ENCODE peak calls at places on chromosomes 5 and 9, in ten cellular contexts. One of them, this sample, is unnamed.

GRCh38 chr9:581673-582497 is 259.6 kb upstream of the DMRT1 start:
- DNase-seq in uterus: no peak
- DNase-seq in A549: peak; percentile 35
- DNase-seq in thyroid gland: peak; percentile 23
- DNase-seq in testis: no peak
- DNase-seq in transverse colon: no peak
- DNase-seq in ovary: no peak
- DNase-seq in HCT116: peak; percentile 2
- DNase-seq in stomach: no peak
- DNase-seq in HepG2: peak; percentile 41
- DNase-seq in this sample: no peak

GRCh38 chr9:136117291-136118060 is 1.2 kb downstream of the TMEM250 start:
- DNase-seq in transverse colon: peak; percentile 72
- DNase-seq in uterus: no peak
- DNase-seq in testis: peak; percentile 48
- DNase-seq in ovary: peak; percentile 37
- DNase-seq in HepG2: peak; percentile 61
- DNase-seq in A549: peak; percentile 48
- DNase-seq in stomach: peak; percentile 63
- DNase-seq in HCT116: no peak
- DNase-seq in thyroid gland: no peak
- DNase-seq in this sample: peak; percentile 85

GRCh38 chr9:89899476-89900047 is 294.8 kb downstream of the GADD45G start:
- DNase-seq in thyroid gland: no peak
- DNase-seq in uterus: no peak
- DNase-seq in HepG2: peak; percentile 21
- DNase-seq in stomach: no peak
- DNase-seq in transverse colon: no peak
- DNase-seq in ovary: no peak
- DNase-seq in A549: no peak
- DNase-seq in HCT116: no peak
- DNase-seq in testis: no peak
- DNase-seq in this sample: no peak

GRCh38 chr9:129712595-129713524 is 40.0 kb downstream of the PTGES start:
- DNase-seq in ovary: no peak
- DNase-seq in HCT116: no peak
- DNase-seq in testis: no peak
- DNase-seq in transverse colon: no peak
- DNase-seq in uterus: no peak
- DNase-seq in A549: no peak
- DNase-seq in HepG2: no peak
- DNase-seq in thyroid gland: no peak
- DNase-seq in stomach: no peak
- DNase-seq in this sample: no peak

GRCh38 chr9:73615557-73615956 is 463.9 kb downstream of the ANXA1 start:
- DNase-seq in ovary: no peak
- DNase-seq in testis: no peak
- DNase-seq in transverse colon: no peak
- DNase-seq in HepG2: no peak
- DNase-seq in stomach: no peak
- DNase-seq in uterus: no peak
- DNase-seq in A549: no peak
- DNase-seq in thyroid gland: no peak
- DNase-seq in HCT116: no peak
- DNase-seq in this sample: no peak

GRCh38 chr9:92151691-92152393 is 36.6 kb upstream of the SPTLC1 start:
- DNase-seq in testis: peak; percentile 17
- DNase-seq in A549: no peak
- DNase-seq in uterus: peak; percentile 49
- DNase-seq in HepG2: no peak
- DNase-seq in stomach: no peak
- DNase-seq in ovary: peak; percentile 38
- DNase-seq in thyroid gland: peak; percentile 72
- DNase-seq in HCT116: no peak
- DNase-seq in transverse colon: no peak
- DNase-seq in this sample: no peak

GRCh38 chr9:136740971-136741884 is 1.5 kb downstream of the LCN10 start:
- DNase-seq in ovary: no peak
- DNase-seq in HepG2: no peak
- DNase-seq in transverse colon: no peak
- DNase-seq in testis: peak; percentile 74
- DNase-seq in thyroid gland: peak; percentile 78
- DNase-seq in uterus: no peak
- DNase-seq in stomach: peak; percentile 69
- DNase-seq in A549: no peak
- DNase-seq in HCT116: no peak
- DNase-seq in this sample: no peak

GRCh38 chr9:82988488-82988887 is 74.5 kb downstream of the RASEF start:
- DNase-seq in thyroid gland: no peak
- DNase-seq in uterus: no peak
- DNase-seq in testis: no peak
- DNase-seq in HepG2: no peak
- DNase-seq in transverse colon: no peak
- DNase-seq in A549: no peak
- DNase-seq in HCT116: no peak
- DNase-seq in ovary: no peak
- DNase-seq in stomach: no peak
- DNase-seq in this sample: no peak

GRCh38 chr9:124676159-124676551 is 95.0 kb downstream of the NR6A1 start:
- DNase-seq in stomach: no peak
- DNase-seq in A549: no peak
- DNase-seq in HepG2: no peak
- DNase-seq in HCT116: no peak
- DNase-seq in thyroid gland: peak; percentile 37
- DNase-seq in testis: no peak
- DNase-seq in uterus: no peak
- DNase-seq in transverse colon: no peak
- DNase-seq in ovary: no peak
- DNase-seq in this sample: no peak

GRCh38 chr9:117092582-117092981 is 322.3 kb downstream of the ASTN2 start:
- DNase-seq in A549: peak; percentile 52
- DNase-seq in testis: no peak
- DNase-seq in HepG2: no peak
- DNase-seq in stomach: no peak
- DNase-seq in transverse colon: no peak
- DNase-seq in HCT116: no peak
- DNase-seq in ovary: no peak
- DNase-seq in uterus: no peak
- DNase-seq in thyroid gland: peak; percentile 27
- DNase-seq in this sample: no peak

GRCh38 chr9:36840895-36841536 is 193.1 kb downstream of the PAX5 start:
- DNase-seq in uterus: no peak
- DNase-seq in stomach: no peak
- DNase-seq in testis: no peak
- DNase-seq in HepG2: peak; percentile 64
- DNase-seq in ovary: no peak
- DNase-seq in transverse colon: no peak
- DNase-seq in HCT116: no peak
- DNase-seq in A549: no peak
- DNase-seq in thyroid gland: no peak
- DNase-seq in this sample: no peak

GRCh38 chr5:135729582-135729879 is 104.9 kb upstream of the SLC25A48 start:
- DNase-seq in stomach: no peak
- DNase-seq in A549: no peak
- DNase-seq in thyroid gland: no peak
- DNase-seq in HepG2: no peak
- DNase-seq in ovary: no peak
- DNase-seq in uterus: no peak
- DNase-seq in testis: no peak
- DNase-seq in transverse colon: no peak
- DNase-seq in HCT116: no peak
- DNase-seq in this sample: no peak

GRCh38 chr5:1967716-1968115 is 85.0 kb upstream of the IRX4 start:
- DNase-seq in A549: no peak
- DNase-seq in testis: no peak
- DNase-seq in ovary: no peak
- DNase-seq in uterus: no peak
- DNase-seq in thyroid gland: no peak
- DNase-seq in HCT116: no peak
- DNase-seq in transverse colon: no peak
- DNase-seq in HepG2: no peak
- DNase-seq in stomach: no peak
- DNase-seq in this sample: peak; percentile 18

GRCh38 chr9:116327702-116328440 is 174.3 kb downstream of the PAPPA start:
- DNase-seq in testis: peak; percentile 28
- DNase-seq in uterus: no peak
- DNase-seq in transverse colon: no peak
- DNase-seq in HCT116: no peak
- DNase-seq in stomach: no peak
- DNase-seq in ovary: no peak
- DNase-seq in HepG2: no peak
- DNase-seq in thyroid gland: no peak
- DNase-seq in A549: no peak
- DNase-seq in this sample: no peak

GRCh38 chr9:134434896-134435506 is 108.7 kb downstream of the RXRA start:
- DNase-seq in ovary: peak; percentile 98
- DNase-seq in HCT116: no peak
- DNase-seq in testis: peak; percentile 97
- DNase-seq in thyroid gland: peak; percentile 100
- DNase-seq in HepG2: peak; percentile 97
- DNase-seq in transverse colon: peak; percentile 91
- DNase-seq in stomach: peak; percentile 98
- DNase-seq in uterus: peak; percentile 97
- DNase-seq in A549: peak; percentile 88
- DNase-seq in this sample: peak; percentile 88

GRCh38 chr9:134435527-134436355 is 109.5 kb downstream of the RXRA start:
- DNase-seq in HCT116: no peak
- DNase-seq in uterus: no peak
- DNase-seq in stomach: no peak
- DNase-seq in A549: no peak
- DNase-seq in thyroid gland: no peak
- DNase-seq in ovary: no peak
- DNase-seq in HepG2: no peak
- DNase-seq in testis: no peak
- DNase-seq in transverse colon: no peak
- DNase-seq in this sample: no peak

GRCh38 chr9:134436926-134437325 is 110.7 kb downstream of the RXRA start:
- DNase-seq in testis: no peak
- DNase-seq in stomach: no peak
- DNase-seq in HCT116: no peak
- DNase-seq in A549: no peak
- DNase-seq in ovary: peak; percentile 44
- DNase-seq in HepG2: no peak
- DNase-seq in uterus: no peak
- DNase-seq in transverse colon: no peak
- DNase-seq in thyroid gland: no peak
- DNase-seq in this sample: no peak

GRCh38 chr9:134437417-134438203 is 111.4 kb downstream of the RXRA start:
- DNase-seq in ovary: peak; percentile 55
- DNase-seq in uterus: no peak
- DNase-seq in stomach: peak; percentile 60
- DNase-seq in transverse colon: no peak
- DNase-seq in HCT116: no peak
- DNase-seq in A549: no peak
- DNase-seq in testis: no peak
- DNase-seq in thyroid gland: peak; percentile 73
- DNase-seq in HepG2: no peak
- DNase-seq in this sample: no peak

DNA sequence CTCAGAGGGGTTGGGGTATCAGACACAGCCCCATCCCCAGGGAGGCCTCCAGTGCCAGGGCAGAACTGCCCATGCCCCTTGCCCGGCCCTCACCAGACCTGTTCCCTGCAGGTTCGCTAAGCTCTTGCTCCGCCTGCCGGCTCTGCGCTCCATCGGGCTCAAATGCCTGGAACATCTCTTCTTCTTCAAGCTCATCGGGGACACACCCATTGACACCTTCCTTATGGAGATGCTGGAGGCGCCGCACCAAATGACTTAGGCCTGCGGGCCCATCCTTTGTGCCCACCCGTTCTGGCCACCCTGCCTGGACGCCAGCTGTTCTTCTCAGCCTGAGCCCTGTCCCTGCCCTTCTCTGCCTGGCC is 110.1 kb downstream of the RXRA start:
- DNase-seq in stomach: no peak
- DNase-seq in transverse colon: no peak
- DNase-seq in A549: no peak
- DNase-seq in uterus: no peak
- DNase-seq in thyroid gland: no peak
- DNase-seq in HepG2: no peak
- DNase-seq in HCT116: no peak
- DNase-seq in ovary: no peak
- DNase-seq in testis: no peak
- DNase-seq in this sample: no peak
- H3K4me1 ChIP-seq in stomach: peaks cover 71% of the 10 kb centered on the region
- H3K4me1 ChIP-seq in transverse colon: peaks cover 33% of the 10 kb centered on the region
- H3K4me1 ChIP-seq in A549: peaks cover 46% of the 10 kb centered on the region
- H3K4me1 ChIP-seq in uterus: peaks cover 39% of the 10 kb centered on the region
- H3K4me1 ChIP-seq in thyroid gland: peaks cover 38% of the 10 kb centered on the region
- H3K4me1 ChIP-seq in HepG2: peaks cover 73% of the 10 kb centered on the region
- H3K4me1 ChIP-seq in HCT116: peaks cover 6% of the 10 kb centered on the region
- H3K4me1 ChIP-seq in ovary: peaks cover 32% of the 10 kb centered on the region
- H3K4me1 ChIP-seq in testis: peaks cover 58% of the 10 kb centered on the region
- H3K4me1 ChIP-seq in this sample: peaks cover 42% of the 10 kb centered on the region

DNA sequence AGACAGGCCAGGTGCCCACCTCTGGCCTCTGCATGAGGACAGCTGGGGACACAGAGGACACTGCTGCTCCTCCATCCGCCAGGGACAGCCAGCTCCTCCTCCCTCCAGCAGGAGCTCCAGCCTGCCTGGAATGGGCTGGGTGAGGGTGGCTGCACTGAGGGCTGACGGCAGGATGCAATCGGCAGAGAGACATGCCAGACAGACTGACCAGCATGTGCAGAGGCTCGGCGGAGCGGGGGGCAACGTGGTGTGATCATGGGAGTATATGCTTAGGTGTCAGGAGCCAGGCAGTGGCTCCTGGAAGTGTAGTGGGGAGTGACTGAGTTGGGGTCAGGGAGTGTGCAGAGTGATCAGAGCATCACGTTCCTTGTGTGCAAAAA is 68.4 kb downstream of the RASGEF1C start:
- DNase-seq in transverse colon: no peak
- DNase-seq in testis: peak; percentile 9
- DNase-seq in uterus: no peak
- DNase-seq in ovary: no peak
- DNase-seq in A549: no peak
- DNase-seq in stomach: peak; percentile 16
- DNase-seq in HCT116: no peak
- DNase-seq in thyroid gland: no peak
- DNase-seq in HepG2: no peak
- DNase-seq in this sample: no peak
- TF ChIP-seq POLR2A in transverse colon: no peak
- TF ChIP-seq POLR2A in testis: no peak
- TF ChIP-seq POLR2A in uterus: no peak
- TF ChIP-seq POLR2A in ovary: no peak
- TF ChIP-seq POLR2A in A549: no peak
- TF ChIP-seq POLR2A in stomach: no peak
- TF ChIP-seq POLR2A in HCT116: no peak
- TF ChIP-seq POLR2A in thyroid gland: no peak
- TF ChIP-seq POLR2A in HepG2: no peak
- TF ChIP-seq POLR2A in this sample: no peak

GRCh38 chr5:125245216-125245615 is 498.8 kb upstream of the ZNF608 start:
- DNase-seq in testis: no peak
- DNase-seq in uterus: no peak
- DNase-seq in stomach: no peak
- DNase-seq in transverse colon: no peak
- DNase-seq in A549: no peak
- DNase-seq in HepG2: no peak
- DNase-seq in ovary: no peak
- DNase-seq in thyroid gland: no peak
- DNase-seq in HCT116: no peak
- DNase-seq in this sample: no peak
- TF ChIP-seq CTCF in testis: no peak
- TF ChIP-seq CTCF in uterus: no peak
- TF ChIP-seq CTCF in stomach: no peak
- TF ChIP-seq CTCF in transverse colon: no peak
- TF ChIP-seq CTCF in A549: no peak
- TF ChIP-seq CTCF in HepG2: no peak
- TF ChIP-seq CTCF in ovary: no peak
- TF ChIP-seq CTCF in thyroid gland: no peak
- TF ChIP-seq CTCF in HCT116: no peak
- TF ChIP-seq CTCF in this sample: no peak

GRCh38 chr5:147780924-147781530 is 1.5 kb downstream of the JAKMIP2 start:
- DNase-seq in A549: no peak
- DNase-seq in thyroid gland: no peak
- DNase-seq in stomach: no peak
- DNase-seq in testis: no peak
- DNase-seq in HepG2: no peak
- DNase-seq in HCT116: no peak
- DNase-seq in ovary: no peak
- DNase-seq in uterus: no peak
- DNase-seq in transverse colon: no peak
- DNase-seq in this sample: no peak
- H3K4me1 ChIP-seq in A549: no peaks in the 10 kb centered on the region
- H3K4me1 ChIP-seq in thyroid gland: no peaks in the 10 kb centered on the region
- H3K4me1 ChIP-seq in stomach: no peaks in the 10 kb centered on the region
- H3K4me1 ChIP-seq in testis: no peaks in the 10 kb centered on the region
- H3K4me1 ChIP-seq in HepG2: no peaks in the 10 kb centered on the region
- H3K4me1 ChIP-seq in HCT116: no peaks in the 10 kb centered on the region
- H3K4me1 ChIP-seq in ovary: no peaks in the 10 kb centered on the region
- H3K4me1 ChIP-seq in uterus: no peaks in the 10 kb centered on the region
- H3K4me1 ChIP-seq in transverse colon: no peaks in the 10 kb centered on the region
- H3K4me1 ChIP-seq in this sample: peaks cover 7% of the 10 kb centered on the region

This sample was measured in spleen.